ENCODE peak calls at places on chromosome 10, in ten cellular contexts. F is heart right ventricle; V is RWPE1; H is cardiac muscle cell; E is cardiac fibroblast; X is WTC11; G is CD8-positive, alpha-beta T cell; C is sigmoid colon; J is transverse colon; U is spleen. N is an unnamed sample.

GRCh38 chr10:125389648-125390047 is 229.3 kb upstream of the CTBP2 start:
- DNase-seq in F (no peak), G (no peak), H (no peak), C (no peak), U (no peak), X (no peak), V (no peak), J (no peak), E (no peak), N (no peak)

GRCh38 chr10:96124230-96125141 is 5.6 kb upstream of the ZNF518A start:
- DNase-seq in G (no peak), F (no peak), C (no peak), H (peak), J (peak), E (peak), U (peak), X (peak), V (peak), N (peak)

GRCh38 chr10:35511649-35512048 is 93.5 kb upstream of the GJD4 start:
- DNase-seq in V (no peak), G (no peak), X (no peak), F (no peak), U (no peak), H (no peak), C (no peak), E (no peak), J (no peak), N (no peak)

GRCh38 chr10:91540714-91541113 is 92.2 kb downstream of the PPP1R3C start:
- DNase-seq in E (no peak), J (no peak), H (peak), C (no peak), F (no peak), U (no peak), V (no peak), X (no peak), G (no peak), N (no peak)

GRCh38 chr10:50362547-50363125 is 111.3 kb upstream of the ASAH2 start:
- DNase-seq in E (no peak), U (no peak), H (no peak), F (no peak), J (no peak), X (no peak), G (no peak), V (no peak), C (no peak), N (no peak)

GRCh38 chr10:79454259-79454658 is 8.8 kb upstream of the ZCCHC24 start:
- DNase-seq in G (no peak), J (no peak), X (no peak), H (peak), E (peak), U (no peak), F (no peak), C (peak), V (peak), N (no peak)

GRCh38 chr10:89959433-89960110 is 258.2 kb downstream of the KIF20B start:
- DNase-seq in E (no peak), F (no peak), J (no peak), C (no peak), V (peak), X (no peak), U (no peak), H (no peak), G (no peak), N (no peak)

GRCh38 chr10:5658871-5659618 is 7.3 kb downstream of the ASB13 start:
- DNase-seq in X (peak), J (no peak), V (no peak), H (no peak), U (peak), C (no peak), G (no peak), E (no peak), F (no peak), N (no peak)

GRCh38 chr10:114420811-114421485 is 16.6 kb upstream of the AFAP1L2 start:
- DNase-seq in H (no peak), J (no peak), V (peak), E (no peak), G (no peak), X (no peak), U (no peak), F (no peak), C (no peak), N (no peak)

GRCh38 chr10:88232029-88232895 is 350.9 kb downstream of the RNLS start:
- DNase-seq in J (peak), E (peak), U (no peak), F (peak), X (no peak), V (no peak), H (peak), C (peak), G (no peak), N (no peak)

GRCh38 chr10:117740696-117741222 is 198.2 kb downstream of the EMX2 start:
- DNase-seq in F (no peak), H (no peak), J (no peak), U (no peak), G (no peak), E (no peak), V (no peak), X (no peak), C (no peak), N (peak)

GRCh38 chr10:27369832-27370231 is 129.2 kb upstream of the ACBD5 start:
- DNase-seq in F (no peak), H (peak), V (peak), C (no peak), U (no peak), X (no peak), G (no peak), E (peak), J (no peak), N (no peak)

GRCh38 chr10:129481641-129482040 is 14.6 kb downstream of the MGMT start:
- DNase-seq in U (no peak), F (no peak), C (no peak), H (no peak), E (no peak), X (no peak), G (no peak), J (no peak), V (no peak), N (no peak)

GRCh38 chr10:110530131-110530831 is 32.6 kb downstream of the DUSP5 start:
- DNase-seq in G (no peak), V (peak), J (no peak), U (peak), X (peak), C (peak), E (peak), H (peak), F (peak), N (no peak)

GRCh38 chr10:79581044-79581443 is 20.8 kb upstream of the SFTPA2 start:
- DNase-seq in U (no peak), J (no peak), G (no peak), C (no peak), X (no peak), H (no peak), F (no peak), V (no peak), E (no peak), N (no peak)

GRCh38 chr10:23345861-23346260 is 1.3 kb upstream of the C10orf67 start:
- DNase-seq in V (peak), E (peak), J (no peak), X (no peak), C (no peak), G (no peak), U (no peak), F (no peak), H (peak), N (no peak)

GRCh38 chr10:97169911-97170693 is 15.7 kb downstream of the SLIT1 start:
- DNase-seq in V (peak), J (peak), E (no peak), C (no peak), U (peak), X (no peak), G (no peak), F (peak), H (no peak), N (peak)

GRCh38 chr10:116664631-116665030 is 43.9 kb downstream of the PNLIPRP2 start:
- DNase-seq in E (no peak), C (no peak), G (no peak), J (no peak), V (no peak), U (no peak), X (no peak), H (no peak), F (no peak), N (no peak)

GRCh38 chr10:3625959-3626751 is 158.9 kb downstream of the KLF6 start:
- DNase-seq in H (peak), V (no peak), X (no peak), U (no peak), C (no peak), G (no peak), F (no peak), J (peak), E (peak), N (no peak)

GRCh38 chr10:79238606-79239005 is 108.7 kb upstream of the PPIF start:
- DNase-seq in V (no peak), H (no peak), J (no peak), C (no peak), E (no peak), U (no peak), G (no peak), X (no peak), F (no peak), N (no peak)

GRCh38 chr10:3323865-3324498 is 151.4 kb upstream of the PITRM1 start:
- DNase-seq in G (no peak), E (peak), H (peak), F (peak), U (no peak), X (no peak), C (no peak), J (no peak), V (peak), N (no peak)

GRCh38 chr10:86481761-86482160 is 39.8 kb downstream of the WAPL start:
- DNase-seq in E (no peak), C (no peak), F (no peak), J (no peak), V (no peak), H (no peak), U (no peak), G (no peak), X (no peak), N (no peak)

GRCh38 chr10:68988530-68989316 is at the start of gene KIFBP:
- DNase-seq in F (peak), C (peak), G (peak), X (peak), J (peak), V (peak), H (peak), U (peak), E (peak), N (peak)

GRCh38 chr10:36534471-36535002 is 590.9 kb upstream of the ANKRD30A start:
- DNase-seq in X (no peak), V (peak), U (peak), C (no peak), F (no peak), E (peak), G (no peak), H (peak), J (no peak), N (peak)

GRCh38 chr10:79400567-79401004 is 44.8 kb downstream of the ZCCHC24 start:
- DNase-seq in V (peak), F (no peak), J (peak), E (peak), H (peak), X (peak), C (no peak), U (peak), G (peak), N (peak)

DNA sequence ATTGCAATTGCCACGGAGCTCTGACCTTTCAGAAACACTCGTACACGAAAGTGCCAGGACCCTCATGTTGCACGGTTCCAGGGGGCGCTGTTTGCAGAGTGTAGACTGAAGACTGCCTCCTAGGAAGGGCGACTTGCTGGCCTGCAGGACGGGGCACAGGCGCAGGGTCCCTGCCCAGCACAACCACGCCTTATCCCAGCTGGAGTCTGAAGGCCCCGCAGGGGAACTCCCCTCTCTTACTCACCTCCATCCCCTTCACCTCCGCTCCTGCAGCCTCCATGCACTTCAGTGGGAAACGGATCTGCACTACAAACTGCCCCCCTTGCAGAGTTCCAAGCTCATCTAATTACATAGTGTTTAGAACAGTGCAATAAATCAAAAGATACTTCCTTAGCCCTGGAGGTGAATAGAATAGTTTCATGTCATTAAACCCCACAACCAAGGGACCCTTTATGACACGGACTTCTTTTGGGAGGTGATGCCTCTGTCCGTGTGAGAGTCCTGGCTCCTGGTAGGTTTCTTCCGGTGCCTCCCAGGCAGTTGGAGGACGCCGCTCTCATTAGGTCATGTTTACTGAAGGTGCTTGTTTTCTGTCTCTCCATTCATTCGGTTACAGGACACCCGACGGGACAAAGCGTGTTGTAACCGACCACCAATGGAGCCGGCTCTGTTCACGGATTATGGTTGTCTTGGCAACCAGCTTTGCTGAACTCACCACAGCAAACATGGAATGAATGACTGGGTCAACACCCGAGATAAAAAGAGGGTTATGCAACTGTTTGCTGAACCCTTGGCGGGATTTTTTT is 262.2 kb downstream of the BAMBI start:
- DNase-seq in V (no peak), C (peak), G (no peak), E (peak), U (no peak), F (peak), J (peak), H (peak), X (peak), N (peak)
- TF ChIP-seq CTCF in V (no peak), C (no peak), G (no peak), E (no peak), U (no peak), F (no peak), J (no peak), H (peak), X (peak), N (peak)

GRCh38 chr10:11434323-11434722 is 177.1 kb downstream of the USP6NL start:
- DNase-seq in U (no peak), F (no peak), H (no peak), J (no peak), X (peak), V (peak), E (no peak), C (no peak), G (no peak), N (no peak)
- TF ChIP-seq CTCF in U (peak), F (no peak), H (peak), J (no peak), X (peak), V (peak), E (no peak), C (no peak), G (no peak), N (peak)

DNA sequence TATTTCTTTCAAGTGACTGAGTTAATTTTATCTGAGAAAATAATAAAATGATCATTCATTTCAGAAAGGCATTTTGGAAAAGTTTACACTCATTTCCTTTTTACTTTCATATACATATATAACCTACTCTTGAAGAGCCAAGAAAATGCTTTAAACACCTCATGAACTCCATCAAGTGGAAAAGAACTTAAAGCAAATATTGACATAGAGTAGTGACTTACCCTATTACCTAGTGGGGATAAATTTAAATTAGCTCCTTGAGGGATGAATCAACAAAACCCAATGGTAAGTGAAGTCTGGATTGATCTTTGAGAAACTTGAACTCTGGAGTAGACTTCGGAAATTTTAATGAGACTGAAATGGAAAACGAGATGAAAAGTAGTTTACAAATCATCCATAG is 88.6 kb downstream of the TMEM26 start:
- DNase-seq in X (no peak), C (no peak), H (no peak), G (no peak), V (no peak), J (no peak), E (no peak), U (no peak), F (no peak), N (no peak)
- TF ChIP-seq CTCF in X (no peak), C (no peak), H (no peak), G (no peak), V (no peak), J (no peak), E (no peak), U (no peak), F (no peak), N (no peak)

GRCh38 chr10:71460615-71461014 is 63.9 kb downstream of the CDH23 start:
- DNase-seq in G (no peak), E (no peak), V (no peak), F (no peak), H (no peak), C (no peak), X (no peak), J (no peak), U (no peak), N (no peak)

GRCh38 chr10:71459513-71459912 is 62.8 kb downstream of the CDH23 start:
- DNase-seq in H (no peak), V (no peak), X (no peak), J (no peak), C (no peak), F (no peak), G (no peak), E (no peak), U (no peak), N (no peak)

GRCh38 chr10:71458387-71458786 is 61.7 kb downstream of the CDH23 start:
- DNase-seq in G (no peak), U (no peak), J (no peak), H (no peak), E (no peak), V (no peak), C (no peak), F (no peak), X (no peak), N (no peak)

GRCh38 chr10:71456631-71457030 is 59.9 kb downstream of the CDH23 start:
- DNase-seq in C (no peak), X (no peak), J (no peak), H (no peak), F (no peak), U (no peak), V (no peak), G (no peak), E (no peak), N (no peak)

GRCh38 chr10:71457908-71458307 is 61.2 kb downstream of the CDH23 start:
- DNase-seq in G (no peak), X (no peak), E (no peak), J (no peak), H (no peak), F (no peak), V (no peak), C (no peak), U (no peak), N (no peak)
- TF ChIP-seq CTCF in G (no peak), X (no peak), E (no peak), J (no peak), H (no peak), F (no peak), V (no peak), C (no peak), U (no peak), N (no peak)

DNA sequence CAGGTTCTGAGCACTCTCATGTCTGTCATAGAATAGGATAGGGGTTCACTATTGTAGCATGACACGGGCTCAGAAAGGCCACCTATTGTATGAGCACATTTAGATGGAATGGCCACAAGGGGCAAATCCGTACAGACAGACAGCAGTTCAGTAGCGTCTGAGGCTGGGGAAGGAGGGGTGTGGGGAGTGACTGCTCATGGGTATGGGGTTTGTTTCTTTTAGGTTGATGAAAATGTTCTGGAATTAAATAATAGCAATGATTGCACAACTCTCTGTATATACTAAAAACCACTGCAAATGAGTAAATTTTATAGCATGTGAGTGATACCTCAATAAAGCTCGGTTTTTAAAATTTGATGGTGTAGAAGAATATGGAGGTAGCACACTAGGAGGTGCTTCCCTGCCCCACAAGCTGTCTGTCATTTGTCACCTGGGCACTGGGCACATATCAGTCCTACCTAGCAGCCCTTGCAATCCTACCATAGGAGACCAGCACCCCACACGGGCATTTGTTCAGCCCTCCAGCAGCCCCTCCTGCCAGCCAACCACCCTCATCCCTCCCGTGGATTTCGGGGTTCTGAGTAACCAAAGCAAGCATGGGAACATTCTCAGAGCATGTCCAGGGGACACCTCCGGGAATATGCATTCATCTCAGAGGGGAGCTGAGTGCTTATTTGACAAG is 35.2 kb downstream of the KCNMA1 start:
- DNase-seq in U (no peak), V (no peak), F (no peak), E (no peak), X (no peak), H (no peak), C (peak), G (no peak), J (no peak), N (no peak)
- TF ChIP-seq CTCF in U (no peak), V (no peak), F (no peak), E (peak), X (no peak), H (no peak), C (no peak), G (no peak), J (no peak), N (no peak)

GRCh38 chr10:93352638-93353383 is 129.3 kb downstream of the MYOF start:
- DNase-seq in V (peak), E (peak), G (no peak), F (no peak), J (no peak), H (peak), U (no peak), C (no peak), X (no peak), N (no peak)

GRCh38 chr10:93356516-93356915 is 125.6 kb downstream of the MYOF start:
- DNase-seq in X (no peak), F (no peak), G (no peak), E (no peak), H (no peak), J (no peak), C (no peak), U (no peak), V (no peak), N (no peak)

DNA sequence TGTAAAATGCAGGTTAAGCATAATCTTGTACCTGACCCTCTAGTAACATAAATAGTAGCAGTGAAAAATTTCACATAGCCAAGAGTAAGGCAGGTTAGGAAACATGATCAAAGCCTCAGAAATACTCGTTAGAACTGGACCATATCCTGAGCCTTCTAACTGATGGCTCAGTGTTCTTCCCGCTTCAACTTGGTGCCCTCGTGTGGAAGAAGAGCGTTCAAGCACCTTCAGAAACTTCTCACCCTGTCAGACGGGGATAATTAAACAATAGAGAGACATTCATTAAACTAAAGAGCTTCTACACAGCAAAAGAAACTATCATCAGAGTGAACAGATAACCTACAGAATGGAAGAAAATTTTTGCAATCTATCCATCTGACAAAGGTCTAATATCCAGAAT is 124.5 kb downstream of the MYOF start:
- DNase-seq in E (peak), U (no peak), J (no peak), C (no peak), H (peak), F (no peak), G (no peak), X (peak), V (peak), N (peak)
- TF ChIP-seq CTCF in E (peak), U (peak), J (peak), C (no peak), H (peak), F (peak), G (peak), X (peak), V (peak), N (peak)

DNA sequence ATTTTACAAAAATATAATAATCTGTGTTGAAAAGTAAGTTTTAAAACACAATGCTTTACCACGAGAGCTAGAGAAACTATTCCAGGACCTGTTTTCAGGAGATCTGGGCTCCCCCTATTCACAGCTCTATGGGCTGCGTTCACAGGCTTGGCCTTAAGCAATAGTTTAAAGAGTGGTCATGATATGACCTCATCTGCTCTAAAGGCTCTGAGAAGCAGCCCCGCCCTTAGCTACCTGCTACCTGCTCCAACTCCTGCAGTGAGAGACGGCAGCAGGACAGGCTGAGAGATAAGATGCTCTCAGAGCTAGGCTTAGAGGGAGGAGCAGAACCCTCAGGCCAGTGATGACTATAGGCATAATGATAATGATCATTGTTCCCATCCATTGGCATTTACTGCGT is 12.6 kb downstream of the ALOX5 start:
- DNase-seq in H (no peak), E (no peak), G (no peak), C (no peak), J (no peak), X (no peak), U (no peak), V (no peak), F (no peak), N (no peak)
- TF ChIP-seq CTCF in H (no peak), E (no peak), G (no peak), C (no peak), J (no peak), X (no peak), U (no peak), V (no peak), F (no peak), N (no peak)